ENCODE peak calls at places on chromosomes 16 and 17, in six cellular contexts. V, M, C, K, Z and L are unnamed samples.
A peak's percentile ranks its signal among the peaks of the same experiment; 100 is the strongest.

GRCh38 chr16:15055141-15056053 is 477 bp downstream of the NTAN1 start:
- DNase-seq in V (peak; percentile 64), M (peak; percentile 20), C (peak; percentile 25), K (peak; percentile 39), Z (peak; percentile 74), L (no peak)

GRCh38 chr16:69187891-69188451 is 1.0 kb downstream of the SNTB2 start:
- DNase-seq in V (peak; percentile 30), M (peak; percentile 33), C (no peak), K (peak; percentile 49), Z (peak; percentile 58), L (no peak)

GRCh38 chr17:22233382-22233781 is 541.1 kb downstream of the KCNJ18 start:
- DNase-seq in V (no peak), M (no peak), C (no peak), K (no peak), Z (no peak), L (no peak)

GRCh38 chr17:43936434-43936833 is 5.8 kb downstream of the PPY start:
- DNase-seq in V (no peak), M (no peak), C (no peak), K (no peak), Z (no peak), L (no peak)

GRCh38 chr17:64252831-64253230 is 10.2 kb downstream of the TEX2 start:
- DNase-seq in V (no peak), M (no peak), C (no peak), K (no peak), Z (no peak), L (no peak)

GRCh38 chr16:68892214-68892613 is 48.9 kb downstream of the TANGO6 start:
- DNase-seq in V (no peak), M (no peak), C (no peak), K (no peak), Z (no peak), L (no peak)

GRCh38 chr16:86975445-86975844 is 341.7 kb downstream of the C16orf95 start:
- DNase-seq in V (no peak), M (no peak), C (no peak), K (peak; percentile 94), Z (no peak), L (peak; percentile 79)

GRCh38 chr17:77842148-77842905 is 116.2 kb upstream of the TNRC6C start:
- DNase-seq in V (no peak), M (no peak), C (no peak), K (peak; percentile 44), Z (no peak), L (no peak)

GRCh38 chr17:57484826-57485565 is 228.7 kb downstream of the MSI2 start:
- DNase-seq in V (no peak), M (no peak), C (no peak), K (no peak), Z (no peak), L (no peak)

GRCh38 chr16:79621027-79621426 is 20.5 kb upstream of the MAF start:
- DNase-seq in V (no peak), M (no peak), C (no peak), K (no peak), Z (no peak), L (no peak)

GRCh38 chr16:20610192-20610891 is 34.2 kb upstream of the ACSM2B start:
- DNase-seq in V (no peak), M (peak; percentile 95), C (no peak), K (no peak), Z (no peak), L (no peak)

GRCh38 chr17:21375162-21375560 is 996 bp upstream of the KCNJ12 start:
- DNase-seq in V (no peak), M (no peak), C (no peak), K (no peak), Z (no peak), L (no peak)

GRCh38 chr16:10368984-10369551 is 16.8 kb upstream of the ATF7IP2 start:
- DNase-seq in V (no peak), M (no peak), C (no peak), K (no peak), Z (no peak), L (no peak)